ENCODE peak calls at places on chromosomes 6 and 20, in nine cellular contexts. E is heart left ventricle, G is astrocyte of the spinal cord, H is cardiac muscle cell, Y is OCI-LY7, R is fibroblast of the aortic adventitia, W is psoas muscle, Z is MM.1S, X is upper lobe of right lung. F is an unnamed sample.

GRCh38 chr20:25220021-25220730 is 24.7 kb downstream of the ENTPD6 start:
- DNase-seq in Y (peak), H (peak), R (no peak), W (no peak), X (no peak), E (no peak), G (peak), Z (no peak), F (no peak)

GRCh38 chr6:343960-344815 is 47.4 kb upstream of the IRF4 start:
- DNase-seq in G (no peak), H (no peak), W (no peak), E (peak), Z (no peak), X (peak), Y (no peak), R (no peak), F (no peak)

GRCh38 chr6:52335576-52335975 is 26.4 kb upstream of the PAQR8 start:
- DNase-seq in G (no peak), Z (no peak), H (no peak), W (no peak), E (no peak), R (no peak), X (no peak), Y (no peak), F (no peak)

GRCh38 chr6:9921366-9921765 is 493.5 kb downstream of the TFAP2A start:
- DNase-seq in X (no peak), R (no peak), E (no peak), Z (no peak), H (no peak), G (no peak), Y (no peak), W (no peak), F (no peak)

GRCh38 chr6:166624275-166624674 is 2.8 kb downstream of the RPS6KA2 start:
- DNase-seq in H (peak), G (peak), R (peak), Z (no peak), Y (peak), W (no peak), X (no peak), E (no peak), F (no peak)

GRCh38 chr6:45052325-45052724 is 275.8 kb upstream of the RUNX2 start:
- DNase-seq in Z (no peak), G (no peak), Y (no peak), X (no peak), W (no peak), E (no peak), R (no peak), H (no peak), F (no peak)

GRCh38 chr6:2938632-2939083 is 32.7 kb downstream of the SERPINB6 start:
- DNase-seq in H (no peak), E (no peak), X (no peak), R (no peak), Y (peak), W (no peak), G (no peak), Z (no peak), F (no peak)

GRCh38 chr20:47710665-47711045 is 74.6 kb downstream of the SULF2 start:
- DNase-seq in E (no peak), Y (no peak), H (no peak), X (no peak), W (no peak), R (no peak), Z (no peak), G (no peak), F (no peak)

GRCh38 chr6:132096245-132096644 is 145.1 kb upstream of the CCN2 start:
- DNase-seq in G (no peak), E (no peak), Z (no peak), H (no peak), R (peak), X (no peak), W (no peak), Y (no peak), F (no peak)

GRCh38 chr20:35515949-35516645 is 13.4 kb downstream of the C20orf173 start:
- DNase-seq in W (no peak), R (peak), H (peak), Y (no peak), Z (no peak), G (peak), E (no peak), X (no peak), F (no peak)

GRCh38 chr6:168282985-168283685 is 36.4 kb downstream of the DACT2 start:
- DNase-seq in R (no peak), E (no peak), Y (no peak), G (no peak), W (no peak), H (no peak), X (no peak), Z (no peak), F (no peak)

GRCh38 chr6:157312733-157313132 is 10.6 kb downstream of the TMEM242 start:
- DNase-seq in H (no peak), R (no peak), Y (peak), E (no peak), W (no peak), X (no peak), G (no peak), Z (no peak), F (peak)

GRCh38 chr6:24273471-24273870 is 84.4 kb downstream of the DCDC2 start:
- DNase-seq in H (no peak), Z (no peak), R (no peak), G (no peak), E (no peak), W (no peak), X (no peak), Y (no peak), F (no peak)

GRCh38 chr6:77015350-77015749 is 447.9 kb downstream of the HTR1B start:
- DNase-seq in G (peak), W (no peak), R (peak), Z (no peak), Y (no peak), E (no peak), H (peak), X (no peak), F (no peak)

GRCh38 chr20:37927410-37928048 is 24.6 kb downstream of the VSTM2L start:
- DNase-seq in E (no peak), G (no peak), H (no peak), W (no peak), X (no peak), R (no peak), Y (no peak), Z (no peak), F (no peak)

GRCh38 chr6:113632220-113632864 is 224.8 kb upstream of the MARCKS start:
- DNase-seq in G (peak), R (peak), E (peak), X (no peak), H (peak), W (peak), Z (peak), Y (peak), F (peak)

GRCh38 chr6:62971976-62972658 is 239.2 kb upstream of the FKBP1C start:
- DNase-seq in W (no peak), Y (no peak), Z (no peak), R (no peak), H (no peak), G (no peak), E (no peak), X (no peak), F (no peak)

GRCh38 chr6:111418971-111419693 is 63.9 kb downstream of the REV3L start:
- DNase-seq in W (no peak), H (peak), E (no peak), R (peak), X (no peak), Y (no peak), G (peak), Z (no peak), F (no peak)

GRCh38 chr20:2485080-2485479 is 14.5 kb upstream of the SNRPB start:
- DNase-seq in Z (no peak), X (no peak), W (no peak), E (no peak), Y (no peak), H (no peak), G (no peak), R (no peak), F (no peak)

GRCh38 chr20:2480381-2480780 is 9.8 kb upstream of the SNRPB start:
- DNase-seq in W (no peak), E (no peak), Z (no peak), X (no peak), G (no peak), H (no peak), R (no peak), Y (no peak), F (no peak)

GRCh38 chr20:2485662-2486061 is 15.1 kb upstream of the SNRPB start:
- DNase-seq in G (no peak), Z (no peak), R (no peak), W (no peak), E (peak), Y (no peak), X (no peak), H (no peak), F (no peak)

DNA sequence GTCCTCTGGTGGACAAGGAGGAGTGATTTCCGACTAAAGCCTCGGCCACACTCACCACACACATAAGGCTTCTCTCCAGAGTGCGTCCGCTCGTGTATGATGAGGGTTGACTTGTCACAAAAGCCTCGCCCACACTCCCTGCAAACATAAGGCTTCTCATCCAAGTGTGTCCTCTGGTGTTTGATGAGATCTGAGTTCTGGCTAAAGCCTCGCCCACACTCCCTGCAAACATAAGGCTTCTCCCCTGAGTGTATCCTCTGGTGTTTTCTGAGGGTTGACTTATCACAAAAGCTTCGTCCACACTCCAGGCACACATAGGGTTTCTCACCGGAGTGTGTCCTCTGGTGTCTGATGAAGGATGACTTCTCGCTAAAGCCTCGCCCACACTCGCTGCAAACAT is 12.9 kb upstream of the SNRPB start:
- DNase-seq in E (no peak), X (no peak), Z (no peak), Y (no peak), G (no peak), H (no peak), R (no peak), W (no peak), F (no peak)
- H3K4me3 ChIP-seq in E (no peak), X (no peak), Z (no peak), Y (no peak), G (no peak), H (no peak), R (no peak), W (no peak), F (no peak)

DNA sequence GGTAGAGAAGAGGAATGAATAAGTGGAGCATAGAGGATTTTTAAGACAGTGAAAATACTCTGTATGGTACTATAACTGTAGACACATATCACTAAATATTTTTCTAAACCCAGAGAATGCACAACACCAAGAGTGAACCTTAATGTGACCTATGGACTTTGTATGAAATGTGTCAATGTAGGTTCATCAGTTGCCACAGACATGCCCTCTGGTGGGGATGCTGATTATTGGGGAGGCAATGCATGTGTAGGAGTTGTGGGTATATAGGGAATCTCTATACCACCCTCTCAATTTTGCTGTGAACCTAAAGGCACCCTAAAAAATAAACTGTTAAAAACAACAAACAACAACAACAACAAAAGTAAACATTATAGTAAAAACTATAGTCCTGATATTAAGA is 293.7 kb downstream of the RNF144B start:
- DNase-seq in Y (no peak), G (no peak), Z (no peak), W (no peak), R (no peak), X (no peak), H (no peak), E (no peak), F (no peak)
- TF ChIP-seq CTCF in Y (peak), G (peak), Z (peak), W (no peak), R (no peak), X (no peak), H (no peak), E (no peak), F (no peak)

DNA sequence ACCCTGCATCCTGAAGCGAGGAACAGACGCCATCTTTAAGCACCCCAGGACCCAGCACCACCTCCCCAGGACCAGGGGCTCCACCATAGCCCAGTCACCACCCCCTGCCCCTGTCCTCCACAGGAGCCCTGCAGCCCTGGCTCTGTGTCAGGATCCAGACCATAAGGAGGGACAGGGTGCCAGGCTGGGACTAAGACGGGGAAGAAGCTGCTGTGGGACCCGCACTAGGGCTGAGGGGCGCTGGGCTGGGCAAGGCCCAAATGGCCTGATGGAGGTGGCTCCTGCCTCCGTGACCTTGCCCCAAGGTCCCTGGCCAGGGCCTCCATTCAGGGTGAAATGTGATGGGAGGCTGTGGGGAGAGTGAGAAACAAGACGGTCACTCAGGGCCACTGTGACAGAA is 385.6 kb downstream of the TAF4 start:
- DNase-seq in H (no peak), W (no peak), R (no peak), X (no peak), Z (no peak), Y (no peak), G (no peak), E (no peak), F (no peak)
- H3K4me3 ChIP-seq in H (no peak), W (no peak), R (no peak), X (no peak), Z (no peak), Y (no peak), G (no peak), E (no peak), F (no peak)

DNA sequence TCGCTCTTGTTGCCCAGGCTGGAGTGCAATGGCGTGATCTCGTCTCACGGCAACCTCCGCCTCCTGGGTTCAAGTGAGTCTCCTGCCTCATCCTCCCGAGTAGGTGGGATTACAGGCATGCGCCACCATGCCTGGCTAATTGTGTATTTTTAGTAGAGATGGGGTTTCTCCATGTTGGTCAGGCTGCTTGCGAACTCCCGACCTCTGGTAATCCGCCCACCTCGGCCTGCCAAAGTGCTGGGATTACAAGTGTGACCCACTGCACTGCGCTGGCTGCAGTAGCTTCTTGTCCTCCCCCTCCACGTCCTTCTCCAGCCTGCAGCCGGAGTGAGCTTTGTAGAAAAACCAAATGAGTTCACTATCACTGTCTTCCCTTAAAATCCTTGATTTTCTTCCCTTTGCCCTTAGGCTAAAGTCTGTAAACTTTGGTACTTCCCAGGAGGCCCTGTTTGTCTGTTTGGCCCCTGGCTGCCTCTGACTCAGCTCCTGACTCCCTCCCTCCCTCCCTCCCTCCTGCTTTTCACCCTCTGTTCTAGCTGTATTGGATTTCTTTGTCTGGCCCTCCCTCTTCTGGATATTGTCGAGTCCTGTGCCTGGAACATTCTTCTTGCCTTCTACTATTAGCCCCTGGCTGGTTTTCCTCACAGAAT is 12.9 kb downstream of the PARD6B start:
- DNase-seq in X (no peak), E (peak), W (peak), R (peak), G (peak), Y (no peak), H (peak), Z (no peak), F (no peak)
- TF ChIP-seq CTCF in X (peak), E (peak), W (peak), R (peak), G (peak), Y (no peak), H (peak), Z (no peak), F (no peak)

DNA sequence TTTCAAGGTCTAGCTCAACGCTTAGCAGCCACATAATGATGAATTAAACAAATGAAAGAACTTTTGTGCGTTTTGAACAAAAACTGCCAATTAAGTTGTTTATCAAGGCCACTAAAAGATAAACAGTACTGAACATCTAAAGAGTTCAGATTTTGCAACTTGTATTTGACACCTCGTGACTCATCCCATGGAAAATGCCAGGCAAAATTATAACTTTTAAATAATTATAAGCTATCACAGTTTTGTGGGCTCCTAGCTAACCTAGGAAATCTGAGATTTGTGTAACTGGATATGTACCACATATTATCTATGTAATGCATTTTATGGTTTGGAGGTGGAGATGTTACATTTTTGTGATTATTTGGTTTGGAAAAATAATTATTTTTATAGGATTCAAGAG is 9.6 kb upstream of the BAG2 start:
- DNase-seq in R (no peak), Y (no peak), H (no peak), Z (no peak), W (no peak), X (no peak), E (no peak), G (no peak), F (no peak)
- H3K4me3 ChIP-seq in R (no peak), Y (no peak), H (no peak), Z (no peak), W (no peak), X (no peak), E (no peak), G (no peak), F (no peak)

GRCh38 chr6:89970072-89970471 is 75.8 kb downstream of the GJA10 start:
- DNase-seq in W (no peak), H (no peak), R (no peak), Y (no peak), X (no peak), E (no peak), G (no peak), Z (no peak), F (no peak)
- TF ChIP-seq CTCF in W (no peak), H (no peak), R (no peak), Y (no peak), X (no peak), E (no peak), G (no peak), Z (no peak), F (no peak)